ENCODE peak calls at places on chromosomes 7 and 10, in ten cellular contexts. One of them, this sample, is unnamed.

GRCh38 chr10:60315311-60315710 is 74.4 kb downstream of the ANK3 start:
- DNase-seq in breast epithelium: no peak
- DNase-seq in choroid plexus epithelial cell: no peak
- DNase-seq in A549: no peak
- DNase-seq in uterus: no peak
- DNase-seq in CD4-positive, alpha-beta T cell: no peak
- DNase-seq in lower leg skin: no peak
- DNase-seq in ascending aorta: no peak
- DNase-seq in endothelial cell: no peak
- DNase-seq in progenitor cell of endocrine pancreas: no peak
- DNase-seq in this sample: no peak

GRCh38 chr10:117136391-117136975 is 1.6 kb downstream of the VAX1 start:
- DNase-seq in breast epithelium: no peak
- DNase-seq in choroid plexus epithelial cell: no peak
- DNase-seq in A549: no peak
- DNase-seq in uterus: no peak
- DNase-seq in CD4-positive, alpha-beta T cell: no peak
- DNase-seq in lower leg skin: no peak
- DNase-seq in ascending aorta: no peak
- DNase-seq in endothelial cell: peak; percentile 22
- DNase-seq in progenitor cell of endocrine pancreas: no peak
- DNase-seq in this sample: no peak

GRCh38 chr10:60367431-60367830 is 22.2 kb downstream of the ANK3 start:
- DNase-seq in breast epithelium: no peak
- DNase-seq in choroid plexus epithelial cell: no peak
- DNase-seq in A549: no peak
- DNase-seq in uterus: no peak
- DNase-seq in CD4-positive, alpha-beta T cell: no peak
- DNase-seq in lower leg skin: no peak
- DNase-seq in ascending aorta: no peak
- DNase-seq in endothelial cell: no peak
- DNase-seq in progenitor cell of endocrine pancreas: no peak
- DNase-seq in this sample: no peak

GRCh38 chr10:74704629-74705360 is 121.6 kb upstream of the KAT6B start:
- DNase-seq in breast epithelium: no peak
- DNase-seq in choroid plexus epithelial cell: peak; percentile 58
- DNase-seq in A549: no peak
- DNase-seq in uterus: no peak
- DNase-seq in CD4-positive, alpha-beta T cell: no peak
- DNase-seq in lower leg skin: no peak
- DNase-seq in ascending aorta: no peak
- DNase-seq in endothelial cell: no peak
- DNase-seq in progenitor cell of endocrine pancreas: no peak
- DNase-seq in this sample: no peak

GRCh38 chr7:140033036-140033435 is 29.7 kb downstream of the PARP12 start:
- DNase-seq in breast epithelium: no peak
- DNase-seq in choroid plexus epithelial cell: no peak
- DNase-seq in A549: no peak
- DNase-seq in uterus: no peak
- DNase-seq in CD4-positive, alpha-beta T cell: no peak
- DNase-seq in lower leg skin: no peak
- DNase-seq in ascending aorta: no peak
- DNase-seq in endothelial cell: no peak
- DNase-seq in progenitor cell of endocrine pancreas: no peak
- DNase-seq in this sample: no peak

GRCh38 chr10:131630772-131631258 is 270.0 kb upstream of the PPP2R2D start:
- DNase-seq in breast epithelium: no peak
- DNase-seq in choroid plexus epithelial cell: no peak
- DNase-seq in A549: peak; percentile 7
- DNase-seq in uterus: no peak
- DNase-seq in CD4-positive, alpha-beta T cell: no peak
- DNase-seq in lower leg skin: no peak
- DNase-seq in ascending aorta: no peak
- DNase-seq in endothelial cell: no peak
- DNase-seq in progenitor cell of endocrine pancreas: no peak
- DNase-seq in this sample: no peak

GRCh38 chr10:120422459-120422858 is 34.6 kb upstream of the PLPP4 start:
- DNase-seq in breast epithelium: no peak
- DNase-seq in choroid plexus epithelial cell: peak; percentile 91
- DNase-seq in A549: no peak
- DNase-seq in uterus: no peak
- DNase-seq in CD4-positive, alpha-beta T cell: no peak
- DNase-seq in lower leg skin: no peak
- DNase-seq in ascending aorta: no peak
- DNase-seq in endothelial cell: no peak
- DNase-seq in progenitor cell of endocrine pancreas: no peak
- DNase-seq in this sample: no peak

GRCh38 chr10:76150139-76150885 is 718.9 kb downstream of the LRMDA start:
- DNase-seq in breast epithelium: no peak
- DNase-seq in choroid plexus epithelial cell: peak; percentile 28
- DNase-seq in A549: no peak
- DNase-seq in uterus: peak; percentile 55
- DNase-seq in CD4-positive, alpha-beta T cell: no peak
- DNase-seq in lower leg skin: no peak
- DNase-seq in ascending aorta: peak; percentile 63
- DNase-seq in endothelial cell: no peak
- DNase-seq in progenitor cell of endocrine pancreas: peak; percentile 50
- DNase-seq in this sample: no peak

GRCh38 chr10:80442879-80443278 is 11.2 kb upstream of the TSPAN14 start:
- DNase-seq in breast epithelium: no peak
- DNase-seq in choroid plexus epithelial cell: no peak
- DNase-seq in A549: no peak
- DNase-seq in uterus: no peak
- DNase-seq in CD4-positive, alpha-beta T cell: no peak
- DNase-seq in lower leg skin: no peak
- DNase-seq in ascending aorta: no peak
- DNase-seq in endothelial cell: no peak
- DNase-seq in progenitor cell of endocrine pancreas: no peak
- DNase-seq in this sample: no peak

GRCh38 chr10:80447618-80448190 is 6.4 kb upstream of the TSPAN14 start:
- DNase-seq in breast epithelium: no peak
- DNase-seq in choroid plexus epithelial cell: no peak
- DNase-seq in A549: no peak
- DNase-seq in uterus: no peak
- DNase-seq in CD4-positive, alpha-beta T cell: no peak
- DNase-seq in lower leg skin: no peak
- DNase-seq in ascending aorta: no peak
- DNase-seq in endothelial cell: no peak
- DNase-seq in progenitor cell of endocrine pancreas: no peak
- DNase-seq in this sample: no peak

GRCh38 chr10:80443531-80443974 is 10.6 kb upstream of the TSPAN14 start:
- DNase-seq in breast epithelium: no peak
- DNase-seq in choroid plexus epithelial cell: peak; percentile 50
- DNase-seq in A549: peak; percentile 73
- DNase-seq in uterus: no peak
- DNase-seq in CD4-positive, alpha-beta T cell: no peak
- DNase-seq in lower leg skin: no peak
- DNase-seq in ascending aorta: no peak
- DNase-seq in endothelial cell: peak; percentile 23
- DNase-seq in progenitor cell of endocrine pancreas: no peak
- DNase-seq in this sample: no peak

GRCh38 chr10:80444124-80444523 is 10.0 kb upstream of the TSPAN14 start:
- DNase-seq in breast epithelium: no peak
- DNase-seq in choroid plexus epithelial cell: no peak
- DNase-seq in A549: no peak
- DNase-seq in uterus: no peak
- DNase-seq in CD4-positive, alpha-beta T cell: no peak
- DNase-seq in lower leg skin: no peak
- DNase-seq in ascending aorta: no peak
- DNase-seq in endothelial cell: no peak
- DNase-seq in progenitor cell of endocrine pancreas: no peak
- DNase-seq in this sample: no peak

GRCh38 chr10:80444646-80445319 is 9.3 kb upstream of the TSPAN14 start:
- DNase-seq in breast epithelium: peak; percentile 32
- DNase-seq in choroid plexus epithelial cell: peak; percentile 82
- DNase-seq in A549: peak; percentile 83
- DNase-seq in uterus: peak; percentile 52
- DNase-seq in CD4-positive, alpha-beta T cell: no peak
- DNase-seq in lower leg skin: no peak
- DNase-seq in ascending aorta: no peak
- DNase-seq in endothelial cell: peak; percentile 45
- DNase-seq in progenitor cell of endocrine pancreas: no peak
- DNase-seq in this sample: no peak
- TF ChIP-seq CTCF in breast epithelium: peak; percentile 50
- TF ChIP-seq CTCF in choroid plexus epithelial cell: peak; percentile 87
- TF ChIP-seq CTCF in A549: peak; percentile 98
- TF ChIP-seq CTCF in uterus: peak; percentile 35
- TF ChIP-seq CTCF in CD4-positive, alpha-beta T cell: peak; percentile 65
- TF ChIP-seq CTCF in lower leg skin: peak; percentile 31
- TF ChIP-seq CTCF in ascending aorta: peak; percentile 19
- TF ChIP-seq CTCF in endothelial cell: no peak
- TF ChIP-seq CTCF in progenitor cell of endocrine pancreas: peak; percentile 53
- TF ChIP-seq CTCF in this sample: no peak

DNA sequence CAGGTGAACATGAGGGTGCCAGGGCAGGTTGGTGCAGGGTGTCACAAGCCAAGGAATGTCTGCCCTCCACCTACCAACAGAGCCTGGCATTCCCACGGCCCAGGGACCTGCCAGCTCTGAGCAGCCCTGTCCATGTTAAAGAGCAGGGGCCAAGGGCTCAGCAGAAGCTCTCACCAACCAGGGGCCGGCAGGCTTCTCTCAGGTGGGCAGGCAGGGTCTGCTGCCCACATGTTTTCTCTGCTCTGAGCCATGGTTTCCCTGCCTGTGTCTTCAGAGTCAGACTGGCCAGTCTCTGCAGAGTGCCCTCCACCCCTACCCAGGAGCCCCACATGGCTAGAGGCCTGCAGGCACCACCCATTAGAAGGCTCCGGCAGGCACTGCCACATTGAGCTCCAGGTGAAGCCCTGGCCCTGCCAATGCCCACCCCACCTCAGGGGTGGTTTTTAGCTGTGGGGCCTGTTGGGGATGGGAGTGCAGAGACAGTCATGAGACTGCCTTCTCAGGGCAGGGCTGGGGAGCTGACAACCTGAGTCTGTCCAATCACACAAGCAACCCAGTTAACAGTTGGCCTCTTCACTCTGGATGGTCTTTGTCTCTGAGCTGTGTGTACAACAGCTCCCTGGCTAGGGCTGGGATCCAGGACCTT is 135.9 kb downstream of the ARHGAP22 start:
- DNase-seq in breast epithelium: no peak
- DNase-seq in choroid plexus epithelial cell: no peak
- DNase-seq in A549: no peak
- DNase-seq in uterus: peak; percentile 7
- DNase-seq in CD4-positive, alpha-beta T cell: no peak
- DNase-seq in lower leg skin: no peak
- DNase-seq in ascending aorta: peak; percentile 54
- DNase-seq in endothelial cell: no peak
- DNase-seq in progenitor cell of endocrine pancreas: no peak
- DNase-seq in this sample: peak; percentile 3
- TF ChIP-seq CTCF in breast epithelium: no peak
- TF ChIP-seq CTCF in choroid plexus epithelial cell: no peak
- TF ChIP-seq CTCF in A549: no peak
- TF ChIP-seq CTCF in uterus: no peak
- TF ChIP-seq CTCF in CD4-positive, alpha-beta T cell: no peak
- TF ChIP-seq CTCF in lower leg skin: no peak
- TF ChIP-seq CTCF in ascending aorta: no peak
- TF ChIP-seq CTCF in endothelial cell: no peak
- TF ChIP-seq CTCF in progenitor cell of endocrine pancreas: no peak
- TF ChIP-seq CTCF in this sample: no peak

GRCh38 chr7:36280840-36281812 is 108.5 kb upstream of the ANLN start:
- DNase-seq in breast epithelium: peak; percentile 50
- DNase-seq in choroid plexus epithelial cell: peak; percentile 94
- DNase-seq in A549: peak; percentile 76
- DNase-seq in uterus: peak; percentile 77
- DNase-seq in CD4-positive, alpha-beta T cell: no peak
- DNase-seq in lower leg skin: peak; percentile 80
- DNase-seq in ascending aorta: peak; percentile 86
- DNase-seq in endothelial cell: no peak
- DNase-seq in progenitor cell of endocrine pancreas: no peak
- DNase-seq in this sample: no peak
- TF ChIP-seq CTCF in breast epithelium: no peak
- TF ChIP-seq CTCF in choroid plexus epithelial cell: peak; percentile 21
- TF ChIP-seq CTCF in A549: no peak
- TF ChIP-seq CTCF in uterus: no peak
- TF ChIP-seq CTCF in CD4-positive, alpha-beta T cell: no peak
- TF ChIP-seq CTCF in lower leg skin: no peak
- TF ChIP-seq CTCF in ascending aorta: no peak
- TF ChIP-seq CTCF in endothelial cell: no peak
- TF ChIP-seq CTCF in progenitor cell of endocrine pancreas: no peak
- TF ChIP-seq CTCF in this sample: no peak

GRCh38 chr7:99408347-99409191 is at the start of the genes BUD31 and PDAP1:
- DNase-seq in breast epithelium: peak; percentile 93
- DNase-seq in choroid plexus epithelial cell: peak; percentile 97
- DNase-seq in A549: peak; percentile 96
- DNase-seq in uterus: peak; percentile 92
- DNase-seq in CD4-positive, alpha-beta T cell: peak; percentile 91
- DNase-seq in lower leg skin: peak; percentile 94
- DNase-seq in ascending aorta: peak; percentile 94
- DNase-seq in endothelial cell: peak; percentile 86
- DNase-seq in progenitor cell of endocrine pancreas: peak; percentile 82
- DNase-seq in this sample: peak; percentile 96
- TF ChIP-seq CTCF in breast epithelium: peak; percentile 55
- TF ChIP-seq CTCF in choroid plexus epithelial cell: no peak
- TF ChIP-seq CTCF in A549: no peak
- TF ChIP-seq CTCF in uterus: peak; percentile 66
- TF ChIP-seq CTCF in CD4-positive, alpha-beta T cell: no peak
- TF ChIP-seq CTCF in lower leg skin: no peak
- TF ChIP-seq CTCF in ascending aorta: peak; percentile 27
- TF ChIP-seq CTCF in endothelial cell: no peak
- TF ChIP-seq CTCF in progenitor cell of endocrine pancreas: peak; percentile 17
- TF ChIP-seq CTCF in this sample: no peak

GRCh38 chr10:123154943-123155505 is 822 bp downstream of the BUB3 start:
- DNase-seq in breast epithelium: peak; percentile 17
- DNase-seq in choroid plexus epithelial cell: peak; percentile 56
- DNase-seq in A549: peak; percentile 64
- DNase-seq in uterus: no peak
- DNase-seq in CD4-positive, alpha-beta T cell: no peak
- DNase-seq in lower leg skin: no peak
- DNase-seq in ascending aorta: no peak
- DNase-seq in endothelial cell: no peak
- DNase-seq in progenitor cell of endocrine pancreas: no peak
- DNase-seq in this sample: peak; percentile 63

GRCh38 chr10:123154092-123154942 is at the start of gene BUB3:
- DNase-seq in breast epithelium: peak; percentile 98
- DNase-seq in choroid plexus epithelial cell: peak; percentile 100
- DNase-seq in A549: peak; percentile 99
- DNase-seq in uterus: peak; percentile 99
- DNase-seq in CD4-positive, alpha-beta T cell: peak; percentile 89
- DNase-seq in lower leg skin: peak; percentile 99
- DNase-seq in ascending aorta: peak; percentile 99
- DNase-seq in endothelial cell: peak; percentile 94
- DNase-seq in progenitor cell of endocrine pancreas: peak; percentile 92
- DNase-seq in this sample: peak; percentile 80

GRCh38 chr10:123157210-123157609 is 3.0 kb downstream of the BUB3 start:
- DNase-seq in breast epithelium: no peak
- DNase-seq in choroid plexus epithelial cell: peak; percentile 80
- DNase-seq in A549: no peak
- DNase-seq in uterus: no peak
- DNase-seq in CD4-positive, alpha-beta T cell: no peak
- DNase-seq in lower leg skin: no peak
- DNase-seq in ascending aorta: no peak
- DNase-seq in endothelial cell: no peak
- DNase-seq in progenitor cell of endocrine pancreas: no peak
- DNase-seq in this sample: no peak

GRCh38 chr10:123153486-123154091 is 613 bp upstream of the BUB3 start:
- DNase-seq in breast epithelium: peak; percentile 17
- DNase-seq in choroid plexus epithelial cell: no peak
- DNase-seq in A549: no peak
- DNase-seq in uterus: no peak
- DNase-seq in CD4-positive, alpha-beta T cell: no peak
- DNase-seq in lower leg skin: no peak
- DNase-seq in ascending aorta: no peak
- DNase-seq in endothelial cell: no peak
- DNase-seq in progenitor cell of endocrine pancreas: no peak
- DNase-seq in this sample: no peak

GRCh38 chr10:123156091-123156490 is 1.9 kb downstream of the BUB3 start:
- DNase-seq in breast epithelium: no peak
- DNase-seq in choroid plexus epithelial cell: peak; percentile 29
- DNase-seq in A549: no peak
- DNase-seq in uterus: no peak
- DNase-seq in CD4-positive, alpha-beta T cell: no peak
- DNase-seq in lower leg skin: no peak
- DNase-seq in ascending aorta: no peak
- DNase-seq in endothelial cell: no peak
- DNase-seq in progenitor cell of endocrine pancreas: no peak
- DNase-seq in this sample: no peak
- TF ChIP-seq CTCF in breast epithelium: no peak
- TF ChIP-seq CTCF in choroid plexus epithelial cell: no peak
- TF ChIP-seq CTCF in A549: no peak
- TF ChIP-seq CTCF in uterus: no peak
- TF ChIP-seq CTCF in CD4-positive, alpha-beta T cell: no peak
- TF ChIP-seq CTCF in lower leg skin: no peak
- TF ChIP-seq CTCF in ascending aorta: no peak
- TF ChIP-seq CTCF in endothelial cell: no peak
- TF ChIP-seq CTCF in progenitor cell of endocrine pancreas: no peak
- TF ChIP-seq CTCF in this sample: no peak